ENCODE peak calls at places on chromosomes 12 and 14, in five cellular contexts. D, L, G, T and K are unnamed samples. For H3K4me1, the result is how much of the 10 kb centered on the place peaks cover.

GRCh38 chr14:28785096-28785952 is 18.7 kb downstream of the FOXG1 start:
- DNase-seq in L (no peak), G (no peak), T (no peak), D (peak), K (no peak)

GRCh38 chr12:90922068-90922743 is 32.8 kb downstream of the CCER1 start:
- DNase-seq in L (no peak), G (no peak), D (peak), T (no peak), K (no peak)

GRCh38 chr14:105502446-105503295 is 11.6 kb downstream of the TEDC1 start:
- DNase-seq in D (no peak), T (no peak), L (no peak), G (no peak), K (no peak)

GRCh38 chr12:8508912-8509841 is 4.1 kb upstream of the CLEC4D start:
- DNase-seq in T (no peak), L (peak), G (no peak), D (no peak), K (no peak)

GRCh38 chr12:69036999-69037398 is 104.0 kb upstream of the CPM start:
- DNase-seq in T (no peak), G (no peak), L (no peak), D (no peak), K (no peak)

GRCh38 chr12:127670294-127670693 is 596.7 kb upstream of the TMEM132C start:
- DNase-seq in G (no peak), T (no peak), L (no peak), D (no peak), K (no peak)

GRCh38 chr12:6273931-6274687 is 36.4 kb upstream of the PLEKHG6 start:
- DNase-seq in G (no peak), L (no peak), T (no peak), D (no peak), K (no peak)

GRCh38 chr14:97306785-97307246 is 509.6 kb downstream of the VRK1 start:
- DNase-seq in D (no peak), T (no peak), G (no peak), L (no peak), K (no peak)

GRCh38 chr12:68521321-68521839 is 89.3 kb upstream of the RAP1B start:
- DNase-seq in D (peak), L (no peak), T (no peak), G (no peak), K (no peak)

GRCh38 chr14:53331921-53332320 is 178.8 kb upstream of the DDHD1 start:
- DNase-seq in L (no peak), D (no peak), T (no peak), G (no peak), K (no peak)

GRCh38 chr12:89326260-89327040 is 25.9 kb downstream of the DUSP6 start:
- DNase-seq in G (no peak), T (no peak), L (peak), D (no peak), K (no peak)

GRCh38 chr12:124170756-124171155 is 124.1 kb upstream of the RFLNA start:
- DNase-seq in L (no peak), G (no peak), D (no peak), T (no peak), K (no peak)

GRCh38 chr14:75499084-75499875 is 23.0 kb upstream of the BATF start:
- DNase-seq in L (no peak), T (no peak), D (no peak), G (no peak), K (no peak)

GRCh38 chr12:46945591-46945990 is 119.8 kb upstream of the SLC38A4 start:
- DNase-seq in D (no peak), L (no peak), G (no peak), T (no peak), K (no peak)
- H3K4me1 ChIP-seq in D (under half), L (under half), G (under half), T (under half), K (under half)

GRCh38 chr14:24241829-24242443 is 487 bp downstream of the TINF2 start:
- DNase-seq in T (peak), L (peak), G (no peak), D (peak), K (peak)
- TF ChIP-seq CTCF in T (peak), L (peak), G (peak), D (peak), K (peak)

GRCh38 chr12:121158085-121158484 is 25.4 kb downstream of the P2RX7 start:
- DNase-seq in G (no peak), L (no peak), D (no peak), T (no peak), K (no peak)

GRCh38 chr12:121154793-121155375 is 22.2 kb downstream of the P2RX7 start:
- DNase-seq in L (no peak), G (no peak), D (no peak), T (no peak), K (no peak)

GRCh38 chr12:121159467-121160307 is 27.0 kb downstream of the P2RX7 start:
- DNase-seq in L (no peak), D (no peak), G (no peak), T (no peak), K (no peak)

DNA sequence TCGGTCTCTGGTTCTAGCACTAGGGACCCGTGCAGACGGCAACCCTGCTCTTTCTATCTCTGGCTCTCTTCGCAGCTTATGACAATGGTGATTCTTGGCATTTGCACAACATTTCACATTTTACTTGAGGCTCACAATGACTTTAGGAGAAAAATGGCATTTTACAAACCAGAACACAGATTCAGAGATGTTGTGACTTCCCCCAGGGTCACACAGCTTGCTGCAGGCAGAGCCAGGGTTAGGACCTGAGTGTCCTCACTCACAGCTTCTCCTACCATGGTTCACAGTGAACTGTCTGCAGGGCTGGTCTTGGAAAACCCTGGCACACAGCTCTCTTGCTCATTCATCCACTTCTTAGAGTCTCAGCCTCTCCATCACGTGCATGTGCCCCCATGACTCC is 23.7 kb downstream of the P2RX7 start:
- DNase-seq in D (no peak), T (no peak), L (no peak), G (no peak), K (no peak)
- H3K4me3 ChIP-seq in D (no peak), T (no peak), L (no peak), G (no peak), K (no peak)

GRCh38 chr14:101834387-101835165 is 73.1 kb downstream of the PPP2R5C start:
- DNase-seq in D (peak), T (no peak), L (no peak), G (no peak), K (no peak)

GRCh38 chr14:101835166-101835557 is 73.7 kb downstream of the PPP2R5C start:
- DNase-seq in L (no peak), D (peak), T (no peak), G (no peak), K (no peak)

GRCh38 chr14:101830271-101830670 is 68.8 kb downstream of the PPP2R5C start:
- DNase-seq in T (no peak), G (no peak), D (no peak), L (no peak), K (no peak)

GRCh38 chr14:101835566-101835965 is 74.1 kb downstream of the PPP2R5C start:
- DNase-seq in G (no peak), L (no peak), T (no peak), D (no peak), K (no peak)

GRCh38 chr14:101833045-101833444 is 71.5 kb downstream of the PPP2R5C start:
- DNase-seq in D (no peak), G (no peak), T (no peak), L (no peak), K (no peak)
- H3K4me1 ChIP-seq in D (under half), G (under half), T (under half), L (under half), K (half or more)

GRCh38 chr12:29593001-29593400 is 95.5 kb upstream of the OVCH1 start:
- DNase-seq in G (no peak), D (no peak), T (no peak), L (no peak), K (no peak)

GRCh38 chr12:29589271-29589670 is 91.8 kb upstream of the OVCH1 start:
- DNase-seq in L (no peak), G (no peak), D (peak), T (no peak), K (no peak)

GRCh38 chr12:29595071-29595755 is 97.7 kb upstream of the OVCH1 start:
- DNase-seq in L (no peak), D (no peak), T (no peak), G (no peak), K (no peak)

GRCh38 chr12:29589852-29590251 is 92.4 kb upstream of the OVCH1 start:
- DNase-seq in L (no peak), D (peak), T (no peak), G (no peak), K (no peak)

GRCh38 chr12:29591140-29592020 is 93.9 kb upstream of the OVCH1 start:
- DNase-seq in G (no peak), L (peak), D (peak), T (no peak), K (no peak)
- TF ChIP-seq CTCF in G (no peak), L (peak), D (peak), T (no peak), K (no peak)

DNA sequence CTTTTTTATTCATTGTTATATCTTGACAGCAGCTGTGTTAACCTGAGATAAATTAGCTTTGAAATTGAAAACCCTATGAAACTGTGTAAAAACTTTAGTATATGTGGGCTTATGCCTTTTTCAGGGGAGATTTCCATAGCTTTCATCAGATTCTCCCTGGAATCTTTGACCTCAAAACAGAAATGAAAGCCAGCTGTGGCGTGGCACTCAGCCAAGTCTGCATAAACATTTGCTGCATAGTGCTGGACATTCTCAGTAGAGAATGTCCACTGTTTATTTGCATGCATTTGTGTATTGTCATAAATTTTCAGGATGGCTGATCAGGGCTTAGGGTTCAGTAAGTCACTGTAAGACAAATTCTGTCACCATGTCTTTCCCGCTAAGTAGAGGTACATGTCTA is 115.3 kb upstream of the NAP1L1 start:
- DNase-seq in T (no peak), D (peak), G (no peak), L (no peak), K (no peak)
- H3K4me3 ChIP-seq in T (no peak), D (no peak), G (no peak), L (no peak), K (no peak)

GRCh38 chr12:112813836-112814235 is 22.3 kb downstream of the RPH3A start:
- DNase-seq in L (no peak), G (no peak), T (no peak), D (no peak), K (no peak)
- H3K4me1 ChIP-seq in L (under half), G (under half), T (under half), D (under half), K (under half)

GRCh38 chr14:35534130-35534883 is at the start of gene INSM2:
- DNase-seq in D (peak), G (no peak), T (no peak), L (no peak), K (no peak)
- TF ChIP-seq CTCF in D (peak), G (no peak), T (no peak), L (peak), K (no peak)

GRCh38 chr12:43847427-43847826 is 11.5 kb downstream of the TMEM117 start:
- DNase-seq in L (no peak), G (no peak), T (no peak), D (peak), K (no peak)
- H3K4me3 ChIP-seq in L (no peak), G (no peak), T (no peak), D (no peak), K (no peak)